ENCODE peak calls at places on chromosome 11, in four cellular contexts. Q is IMR-90, S is ascending aorta, I is neuronal stem cell. J is an unnamed sample.

GRCh38 chr11:2775083-2775625 is 75.4 kb upstream of the KCNQ1OT1 start:
- DNase-seq in Q (no peak), S (peak; percentile 61), I (no peak), J (no peak)

GRCh38 chr11:44623321-44623715 is 57.9 kb downstream of the CD82 start:
- DNase-seq in Q (no peak), S (peak; percentile 43), I (no peak), J (no peak)

GRCh38 chr11:1082346-1082727 is 7.7 kb downstream of the MUC2 start:
- DNase-seq in Q (no peak), S (peak; percentile 41), I (no peak), J (no peak)

GRCh38 chr11:126992065-126992803 is 8.3 kb downstream of the KIRREL3 start:
- DNase-seq in Q (peak; percentile 98), S (no peak), I (no peak), J (no peak)

GRCh38 chr11:33773399-33774355 is 643 bp downstream of the FBXO3 start:
- DNase-seq in Q (peak; percentile 43), S (no peak), I (no peak), J (peak; percentile 34)

GRCh38 chr11:69915501-69916250 is 96.5 kb upstream of the FGF3 start:
- DNase-seq in Q (peak; percentile 76), S (peak; percentile 95), I (peak; percentile 80), J (peak; percentile 81)

GRCh38 chr11:43358670-43359431 is at the start of gene TTC17:
- DNase-seq in Q (peak; percentile 87), S (peak; percentile 97), I (peak; percentile 86), J (peak; percentile 91)

GRCh38 chr11:47258317-47258902 is 614 bp downstream of the NR1H3 start:
- DNase-seq in Q (no peak), S (no peak), I (no peak), J (no peak)

GRCh38 chr11:77473001-77473800 is 693 bp downstream of the PAK1 start:
- DNase-seq in Q (no peak), S (no peak), I (peak; percentile 30), J (peak; percentile 46)

GRCh38 chr11:45722144-45722543 is 56.7 kb upstream of the CHST1 start:
- DNase-seq in Q (no peak), S (no peak), I (no peak), J (no peak)

GRCh38 chr11:16000065-16000464 is 356.3 kb downstream of the SOX6 start:
- DNase-seq in Q (peak; percentile 86), S (no peak), I (no peak), J (no peak)

GRCh38 chr11:7513210-7514098 is at the start of gene PPFIBP2:
- DNase-seq in Q (peak; percentile 47), S (peak; percentile 91), I (peak; percentile 74), J (peak; percentile 89)

GRCh38 chr11:58395581-58395980 is 11.1 kb downstream of the OR5B3 start:
- DNase-seq in Q (peak; percentile 71), S (no peak), I (no peak), J (no peak)

GRCh38 chr11:114827043-114827442 is 148.7 kb downstream of the NXPE2 start:
- DNase-seq in Q (no peak), S (no peak), I (no peak), J (no peak)

GRCh38 chr11:3837793-3838192 is 3.0 kb downstream of the RHOG start:
- DNase-seq in Q (no peak), S (peak; percentile 77), I (no peak), J (no peak)

GRCh38 chr11:12706531-12707499 is 32.6 kb downstream of the TEAD1 start:
- DNase-seq in Q (no peak), S (no peak), I (no peak), J (peak; percentile 38)

J was measured in HEK293T.